ENCODE peak calls at places on chromosomes 12 and 14, in five cellular contexts. U is pancreas; W is activated T-cell treated with anti-CD3 and anti-CD28 coated beads, Interleukin-2, amount 50 U/mL, for 72 hours; I is left ventricle myocardium superior; O is esophagus mucosa. A is an unnamed sample.

GRCh38 chr14:24360281-24360680 is 7.7 kb upstream of the NFATC4 start:
- ATAC-seq in U (no peak), W (no peak), I (no peak), O (no peak), A (no peak)

GRCh38 chr12:65602191-65602578 is 222.1 kb upstream of the HMGA2 start:
- ATAC-seq in U (no peak), W (no peak), I (no peak), O (no peak), A (no peak)

GRCh38 chr12:83016226-83016835 is 329.6 kb downstream of the TMTC2 start:
- ATAC-seq in U (peak), W (peak), I (peak), O (peak), A (peak)

GRCh38 chr12:92218394-92219077 is 72.9 kb upstream of the BTG1 start:
- ATAC-seq in U (no peak), W (peak), I (no peak), O (peak), A (peak)

GRCh38 chr12:82686223-82687019 is at the start of gene TMTC2:
- ATAC-seq in U (peak), W (peak), I (peak), O (peak), A (peak)

GRCh38 chr14:93969082-93969828 is 7.1 kb downstream of the ASB2 start:
- ATAC-seq in U (no peak), W (no peak), I (peak), O (no peak), A (no peak)

GRCh38 chr14:58305730-58306129 is 7.4 kb downstream of the ARID4A start:
- ATAC-seq in U (no peak), W (no peak), I (no peak), O (no peak), A (no peak)

GRCh38 chr14:64442300-64442988 is 22.9 kb upstream of the AKAP5 start:
- ATAC-seq in U (no peak), W (no peak), I (peak), O (no peak), A (no peak)

GRCh38 chr12:125091401-125091800 is 26.2 kb downstream of the AACS start:
- ATAC-seq in U (no peak), W (no peak), I (no peak), O (no peak), A (no peak)

GRCh38 chr12:122161682-122162081 is 12.3 kb downstream of the IL31 start:
- ATAC-seq in U (no peak), W (peak), I (no peak), O (no peak), A (no peak)

GRCh38 chr14:94404561-94404960 is 16.2 kb upstream of the SERPINA1 start:
- ATAC-seq in U (no peak), W (no peak), I (no peak), O (no peak), A (no peak)

GRCh38 chr12:54005853-54006699 is 2.7 kb upstream of the HOXC8 start:
- ATAC-seq in U (peak), W (peak), I (peak), O (peak), A (peak)

GRCh38 chr12:95859344-95859816 is 628 bp downstream of the SNRPF start:
- ATAC-seq in U (peak), W (peak), I (no peak), O (no peak), A (peak)

GRCh38 chr12:71170456-71170855 is 12.7 kb upstream of the TSPAN8 start:
- ATAC-seq in U (peak), W (no peak), I (no peak), O (no peak), A (no peak)

GRCh38 chr12:131030472-131031328 is 77.0 kb downstream of the ADGRD1 start:
- ATAC-seq in U (no peak), W (no peak), I (no peak), O (no peak), A (no peak)

GRCh38 chr14:65074449-65075155 is 27.7 kb downstream of the MAX start:
- ATAC-seq in U (no peak), W (no peak), I (peak), O (no peak), A (no peak)

GRCh38 chr14:51333901-51334432 is 93.9 kb downstream of the TMX1 start:
- ATAC-seq in U (peak), W (no peak), I (peak), O (peak), A (peak)

GRCh38 chr12:51898937-51899336 is 8.4 kb upstream of the ACVRL1 start:
- ATAC-seq in U (no peak), W (no peak), I (no peak), O (peak), A (no peak)

GRCh38 chr12:76871751-76872150 is 7.1 kb downstream of the CSRP2 start:
- ATAC-seq in U (no peak), W (no peak), I (no peak), O (no peak), A (no peak)

GRCh38 chr12:106205208-106206069 is 42.4 kb downstream of the CKAP4 start:
- ATAC-seq in U (peak), W (no peak), I (peak), O (peak), A (no peak)

GRCh38 chr12:106058256-106059182 is 80.2 kb downstream of the NUAK1 start:
- ATAC-seq in U (no peak), W (no peak), I (no peak), O (no peak), A (no peak)

GRCh38 chr12:98238513-98238912 is 276.9 kb upstream of the TMPO start:
- ATAC-seq in U (peak), W (no peak), I (peak), O (no peak), A (no peak)

GRCh38 chr12:114408881-114409795 is 3.2 kb upstream of the TBX5 start:
- ATAC-seq in U (peak), W (no peak), I (peak), O (no peak), A (no peak)

GRCh38 chr12:108779998-108780688 is 48.8 kb upstream of the CORO1C start:
- ATAC-seq in U (peak), W (no peak), I (peak), O (no peak), A (no peak)

GRCh38 chr12:76047742-76048141 is 16.2 kb upstream of the PHLDA1 start:
- ATAC-seq in U (no peak), W (no peak), I (no peak), O (peak), A (no peak)

GRCh38 chr14:65230287-65230728 is 128.0 kb upstream of the MAX start:
- ATAC-seq in U (peak), W (no peak), I (peak), O (no peak), A (no peak)

GRCh38 chr14:36996133-36996856 is 176.1 kb downstream of the SLC25A21 start:
- ATAC-seq in U (peak), W (no peak), I (no peak), O (peak), A (no peak)

GRCh38 chr12:52060498-52061177 is 9.1 kb upstream of the ATG101 start:
- ATAC-seq in U (no peak), W (no peak), I (no peak), O (no peak), A (no peak)

GRCh38 chr14:54446201-54446693 is 5.1 kb upstream of the CNIH1 start:
- ATAC-seq in U (peak), W (no peak), I (peak), O (peak), A (no peak)

GRCh38 chr14:73521229-73521628 is 15.7 kb upstream of the ACOT1 start:
- ATAC-seq in U (no peak), W (no peak), I (no peak), O (no peak), A (no peak)

GRCh38 chr12:109952873-109953272 is 43.3 kb downstream of the GIT2 start:
- ATAC-seq in U (no peak), W (no peak), I (peak), O (no peak), A (no peak)

A was measured in activated CD4-positive, CD25-positive, alpha-beta regulatory T cell treated with anti-CD3 and anti-CD28 coated beads, Interleukin-2, amount 50 U/mL, for 24 hours.